ENCODE peak calls at places on chromosomes 7 and 10, in nine cellular contexts. One of them, this sample, is unnamed.

GRCh38 chr10:113438660-113439059 is 114.2 kb upstream of the HABP2 start:
- DNase-seq in neuronal stem cell: no peak
- DNase-seq in PC-3: peak; percentile 55
- DNase-seq in neural progenitor cell: no peak
- DNase-seq in IMR-90: peak; percentile 1
- DNase-seq in MM.1S: no peak
- DNase-seq in H1: no peak
- DNase-seq in GM23338: no peak
- DNase-seq in GM12878: no peak
- DNase-seq in this sample: peak; percentile 82

GRCh38 chr7:134120405-134120804 is 6.7 kb upstream of the LRGUK start:
- DNase-seq in GM12878: no peak
- DNase-seq in GM23338: no peak
- DNase-seq in neuronal stem cell: no peak
- DNase-seq in MM.1S: no peak
- DNase-seq in neural progenitor cell: no peak
- DNase-seq in H1: no peak
- DNase-seq in IMR-90: peak; percentile 3
- DNase-seq in PC-3: no peak
- DNase-seq in this sample: peak; percentile 37

GRCh38 chr10:63544418-63544817 is 23.2 kb downstream of the REEP3 start:
- DNase-seq in GM12878: no peak
- DNase-seq in neuronal stem cell: no peak
- DNase-seq in PC-3: no peak
- DNase-seq in MM.1S: no peak
- DNase-seq in GM23338: no peak
- DNase-seq in neural progenitor cell: no peak
- DNase-seq in H1: no peak
- DNase-seq in IMR-90: no peak
- DNase-seq in this sample: no peak

GRCh38 chr7:42766810-42767423 is 145.0 kb downstream of the C7orf25 start:
- DNase-seq in GM12878: no peak
- DNase-seq in neural progenitor cell: no peak
- DNase-seq in PC-3: no peak
- DNase-seq in GM23338: no peak
- DNase-seq in MM.1S: no peak
- DNase-seq in IMR-90: no peak
- DNase-seq in H1: no peak
- DNase-seq in neuronal stem cell: no peak
- DNase-seq in this sample: no peak

GRCh38 chr10:111357859-111358258 is 281.0 kb downstream of the ADRA2A start:
- DNase-seq in IMR-90: no peak
- DNase-seq in PC-3: no peak
- DNase-seq in GM12878: no peak
- DNase-seq in neuronal stem cell: no peak
- DNase-seq in MM.1S: no peak
- DNase-seq in H1: no peak
- DNase-seq in GM23338: no peak
- DNase-seq in neural progenitor cell: no peak
- DNase-seq in this sample: no peak

GRCh38 chr10:12614390-12615003 is 265.1 kb downstream of the CAMK1D start:
- DNase-seq in MM.1S: no peak
- DNase-seq in neural progenitor cell: no peak
- DNase-seq in PC-3: no peak
- DNase-seq in neuronal stem cell: no peak
- DNase-seq in IMR-90: no peak
- DNase-seq in H1: no peak
- DNase-seq in GM12878: no peak
- DNase-seq in GM23338: no peak
- DNase-seq in this sample: no peak

GRCh38 chr10:89888647-89889046 is 187.3 kb downstream of the KIF20B start:
- DNase-seq in IMR-90: no peak
- DNase-seq in PC-3: no peak
- DNase-seq in GM23338: no peak
- DNase-seq in H1: no peak
- DNase-seq in GM12878: peak; percentile 26
- DNase-seq in neuronal stem cell: no peak
- DNase-seq in neural progenitor cell: no peak
- DNase-seq in MM.1S: peak; percentile 76
- DNase-seq in this sample: no peak

GRCh38 chr7:116598278-116598677 is 73.4 kb downstream of the CAV1 start:
- DNase-seq in H1: no peak
- DNase-seq in neuronal stem cell: no peak
- DNase-seq in GM23338: no peak
- DNase-seq in PC-3: peak; percentile 35
- DNase-seq in MM.1S: peak; percentile 32
- DNase-seq in neural progenitor cell: peak; percentile 11
- DNase-seq in IMR-90: no peak
- DNase-seq in GM12878: no peak
- DNase-seq in this sample: peak; percentile 32

GRCh38 chr7:112462236-112462635 is 12.0 kb downstream of the IFRD1 start:
- DNase-seq in neuronal stem cell: no peak
- DNase-seq in PC-3: peak; percentile 49
- DNase-seq in GM12878: no peak
- DNase-seq in MM.1S: no peak
- DNase-seq in H1: no peak
- DNase-seq in GM23338: no peak
- DNase-seq in neural progenitor cell: no peak
- DNase-seq in IMR-90: peak; percentile 63
- DNase-seq in this sample: no peak

GRCh38 chr10:70960783-70961570 is 72.6 kb upstream of the PCBD1 start:
- DNase-seq in neuronal stem cell: no peak
- DNase-seq in PC-3: no peak
- DNase-seq in GM23338: no peak
- DNase-seq in neural progenitor cell: no peak
- DNase-seq in IMR-90: no peak
- DNase-seq in H1: no peak
- DNase-seq in MM.1S: no peak
- DNase-seq in GM12878: no peak
- DNase-seq in this sample: no peak

GRCh38 chr7:114988755-114989154 is 66.9 kb downstream of the MDFIC start:
- DNase-seq in MM.1S: no peak
- DNase-seq in H1: no peak
- DNase-seq in neuronal stem cell: no peak
- DNase-seq in PC-3: peak; percentile 76
- DNase-seq in GM12878: no peak
- DNase-seq in GM23338: no peak
- DNase-seq in IMR-90: peak; percentile 83
- DNase-seq in neural progenitor cell: no peak
- DNase-seq in this sample: no peak

GRCh38 chr7:46855851-46856250 is 726.1 kb downstream of the TNS3 start:
- DNase-seq in MM.1S: no peak
- DNase-seq in GM23338: no peak
- DNase-seq in GM12878: no peak
- DNase-seq in neuronal stem cell: no peak
- DNase-seq in IMR-90: no peak
- DNase-seq in PC-3: no peak
- DNase-seq in neural progenitor cell: no peak
- DNase-seq in H1: no peak
- DNase-seq in this sample: no peak
- H3K4me2 ChIP-seq in MM.1S: no peak overlapping the region
- H3K4me2 ChIP-seq in GM23338: no peak overlapping the region
- H3K4me2 ChIP-seq in GM12878: no peak overlapping the region
- H3K4me2 ChIP-seq in neuronal stem cell: no peak overlapping the region
- H3K4me2 ChIP-seq in IMR-90: no peak overlapping the region
- H3K4me2 ChIP-seq in PC-3: no peak overlapping the region
- H3K4me2 ChIP-seq in neural progenitor cell: no peak overlapping the region
- H3K4me2 ChIP-seq in H1: no peak overlapping the region
- H3K4me2 ChIP-seq in this sample: peak overlapping the region; percentile 64

DNA sequence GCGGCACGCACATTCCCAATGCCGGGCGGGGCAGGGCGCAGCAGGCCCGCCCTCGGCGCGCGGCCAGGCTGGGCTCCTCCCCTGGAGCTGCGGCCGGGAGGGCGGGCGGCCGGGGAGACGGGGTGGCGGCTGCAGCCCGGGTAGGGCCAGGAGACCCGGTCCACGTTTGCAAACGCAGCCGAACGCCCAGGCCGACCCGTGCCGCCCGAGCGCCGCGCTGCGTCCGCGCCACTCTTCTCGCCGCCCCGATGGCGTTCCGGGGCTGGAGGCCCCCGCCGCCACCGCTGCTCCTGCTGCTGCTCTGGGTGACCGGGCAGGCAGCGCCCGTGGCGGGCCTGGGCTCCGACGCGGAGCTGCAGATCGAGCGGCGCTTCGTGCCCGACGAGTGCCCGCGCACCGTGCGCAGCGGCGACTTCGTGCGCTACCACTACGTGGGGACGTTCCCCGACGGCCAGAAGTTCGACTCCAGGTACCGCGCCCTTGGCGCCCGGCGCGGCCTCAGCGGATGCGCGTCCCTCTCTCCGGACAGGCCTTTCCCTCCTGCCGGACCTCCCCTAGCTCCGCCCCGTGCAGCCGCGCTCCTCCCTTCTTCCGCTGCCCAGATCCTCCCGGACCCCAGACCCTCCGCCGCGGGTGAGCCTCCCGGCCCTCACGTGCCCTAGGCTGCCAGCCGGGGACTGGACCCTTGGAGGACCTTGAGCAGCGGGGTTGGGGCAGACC is at the start of gene FKBP9:
- DNase-seq in neuronal stem cell: peak; percentile 70
- DNase-seq in H1: peak; percentile 89
- DNase-seq in GM12878: no peak
- DNase-seq in PC-3: peak; percentile 90
- DNase-seq in GM23338: peak; percentile 86
- DNase-seq in MM.1S: peak; percentile 59
- DNase-seq in neural progenitor cell: peak; percentile 86
- DNase-seq in IMR-90: peak; percentile 79
- DNase-seq in this sample: peak; percentile 99
- H2AFZ ChIP-seq in neuronal stem cell: peak within 1 kb of the TSS; percentile 89
- H2AFZ ChIP-seq in H1: peak within 1 kb of the TSS; percentile 30
- H2AFZ ChIP-seq in GM12878: peak within 1 kb of the TSS; percentile 29
- H2AFZ ChIP-seq in PC-3: peak within 1 kb of the TSS; percentile 100
- H2AFZ ChIP-seq in GM23338: peak within 1 kb of the TSS; percentile 100
- H2AFZ ChIP-seq in MM.1S: peak within 1 kb of the TSS; percentile 95
- H2AFZ ChIP-seq in neural progenitor cell: peak within 1 kb of the TSS; percentile 91
- H2AFZ ChIP-seq in IMR-90: peak within 1 kb of the TSS; percentile 99
- H2AFZ ChIP-seq in this sample: peak within 1 kb of the TSS; percentile 95

GRCh38 chr7:4203786-4204185 is 478.3 kb upstream of the FOXK1 start:
- DNase-seq in H1: no peak
- DNase-seq in PC-3: no peak
- DNase-seq in neural progenitor cell: no peak
- DNase-seq in MM.1S: no peak
- DNase-seq in neuronal stem cell: no peak
- DNase-seq in GM23338: no peak
- DNase-seq in GM12878: no peak
- DNase-seq in IMR-90: no peak
- DNase-seq in this sample: no peak
- H3K4me2 ChIP-seq in H1: no peak overlapping the region
- H3K4me2 ChIP-seq in PC-3: no peak overlapping the region
- H3K4me2 ChIP-seq in neural progenitor cell: no peak overlapping the region
- H3K4me2 ChIP-seq in MM.1S: no peak overlapping the region
- H3K4me2 ChIP-seq in neuronal stem cell: no peak overlapping the region
- H3K4me2 ChIP-seq in GM23338: peak overlapping the region; percentile 73
- H3K4me2 ChIP-seq in GM12878: no peak overlapping the region
- H3K4me2 ChIP-seq in IMR-90: no peak overlapping the region
- H3K4me2 ChIP-seq in this sample: no peak overlapping the region

GRCh38 chr10:60086862-60087261 is 180.5 kb upstream of the CCDC6 start:
- DNase-seq in GM23338: no peak
- DNase-seq in neuronal stem cell: no peak
- DNase-seq in GM12878: peak; percentile 31
- DNase-seq in MM.1S: peak; percentile 58
- DNase-seq in neural progenitor cell: no peak
- DNase-seq in H1: no peak
- DNase-seq in PC-3: no peak
- DNase-seq in IMR-90: no peak
- DNase-seq in this sample: peak; percentile 3

GRCh38 chr10:60083039-60083344 is 176.6 kb upstream of the CCDC6 start:
- DNase-seq in H1: no peak
- DNase-seq in IMR-90: no peak
- DNase-seq in neuronal stem cell: no peak
- DNase-seq in PC-3: no peak
- DNase-seq in GM12878: no peak
- DNase-seq in neural progenitor cell: no peak
- DNase-seq in MM.1S: no peak
- DNase-seq in GM23338: no peak
- DNase-seq in this sample: no peak

GRCh38 chr10:60086421-60086820 is 180.1 kb upstream of the CCDC6 start:
- DNase-seq in neural progenitor cell: no peak
- DNase-seq in GM12878: no peak
- DNase-seq in H1: no peak
- DNase-seq in IMR-90: no peak
- DNase-seq in GM23338: no peak
- DNase-seq in neuronal stem cell: no peak
- DNase-seq in PC-3: no peak
- DNase-seq in MM.1S: no peak
- DNase-seq in this sample: no peak

GRCh38 chr10:60082341-60083038 is 176.1 kb upstream of the CCDC6 start:
- DNase-seq in neural progenitor cell: no peak
- DNase-seq in MM.1S: no peak
- DNase-seq in neuronal stem cell: no peak
- DNase-seq in H1: no peak
- DNase-seq in GM12878: no peak
- DNase-seq in IMR-90: no peak
- DNase-seq in GM23338: peak; percentile 25
- DNase-seq in PC-3: no peak
- DNase-seq in this sample: no peak
- H2AFZ ChIP-seq in neural progenitor cell: no peak overlapping the region
- H2AFZ ChIP-seq in MM.1S: peak overlapping the region; percentile 24
- H2AFZ ChIP-seq in neuronal stem cell: no peak overlapping the region
- H2AFZ ChIP-seq in H1: no peak overlapping the region
- H2AFZ ChIP-seq in GM12878: no peak overlapping the region
- H2AFZ ChIP-seq in IMR-90: no peak overlapping the region
- H2AFZ ChIP-seq in GM23338: no peak overlapping the region
- H2AFZ ChIP-seq in PC-3: no peak overlapping the region
- H2AFZ ChIP-seq in this sample: peak overlapping the region; percentile 49

GRCh38 chr7:36112969-36113368 is 40.1 kb upstream of the EEPD1 start:
- DNase-seq in PC-3: no peak
- DNase-seq in H1: no peak
- DNase-seq in GM12878: no peak
- DNase-seq in GM23338: no peak
- DNase-seq in neural progenitor cell: no peak
- DNase-seq in MM.1S: no peak
- DNase-seq in IMR-90: no peak
- DNase-seq in neuronal stem cell: no peak
- DNase-seq in this sample: no peak
- H3K4me2 ChIP-seq in PC-3: no peak overlapping the region
- H3K4me2 ChIP-seq in H1: no peak overlapping the region
- H3K4me2 ChIP-seq in GM12878: no peak overlapping the region
- H3K4me2 ChIP-seq in GM23338: no peak overlapping the region
- H3K4me2 ChIP-seq in neural progenitor cell: no peak overlapping the region
- H3K4me2 ChIP-seq in MM.1S: no peak overlapping the region
- H3K4me2 ChIP-seq in IMR-90: no peak overlapping the region
- H3K4me2 ChIP-seq in neuronal stem cell: no peak overlapping the region
- H3K4me2 ChIP-seq in this sample: no peak overlapping the region

DNA sequence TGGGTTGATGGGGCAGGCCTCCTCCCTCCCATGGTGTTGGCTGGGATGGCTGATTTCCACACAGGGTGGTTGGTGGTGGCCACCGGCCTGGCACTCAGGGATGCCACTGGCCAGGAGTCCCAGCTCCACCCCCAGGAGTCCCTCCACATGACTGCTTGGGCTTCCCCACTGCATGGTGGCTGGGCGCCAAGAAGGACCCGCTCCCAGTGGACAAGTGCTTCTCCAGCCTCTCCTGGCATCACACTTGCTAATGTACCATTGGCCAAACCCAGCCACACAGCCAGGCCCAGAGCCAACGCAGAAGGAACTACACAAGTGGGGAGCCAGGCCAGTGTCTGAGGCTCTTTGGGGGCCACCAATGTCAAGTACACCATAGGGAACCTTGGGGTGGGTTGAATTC is 73.6 kb upstream of the DNAAF5 start:
- DNase-seq in neuronal stem cell: no peak
- DNase-seq in IMR-90: no peak
- DNase-seq in neural progenitor cell: no peak
- DNase-seq in GM23338: no peak
- DNase-seq in MM.1S: no peak
- DNase-seq in GM12878: no peak
- DNase-seq in H1: no peak
- DNase-seq in PC-3: no peak
- DNase-seq in this sample: peak; percentile 47
- H2AFZ ChIP-seq in neuronal stem cell: no peak overlapping the region
- H2AFZ ChIP-seq in IMR-90: no peak overlapping the region
- H2AFZ ChIP-seq in neural progenitor cell: no peak overlapping the region
- H2AFZ ChIP-seq in GM23338: no peak overlapping the region
- H2AFZ ChIP-seq in MM.1S: no peak overlapping the region
- H2AFZ ChIP-seq in GM12878: no peak overlapping the region
- H2AFZ ChIP-seq in H1: no peak overlapping the region
- H2AFZ ChIP-seq in PC-3: no peak overlapping the region
- H2AFZ ChIP-seq in this sample: no peak overlapping the region

This sample was measured in osteoblast.